ENCODE peak calls at places on chromosomes 16 and 17, in five cellular contexts. J is fibroblast of the aortic adventitia, C is tibial nerve, D is cardiac fibroblast, Z is dorsolateral prefrontal cortex. S is an unnamed sample.

GRCh38 chr17:77329741-77330531 is 189.2 kb downstream of the SEC14L1 start:
- DNase-seq in J (no peak), C (peak), D (no peak), Z (peak), S (no peak)

GRCh38 chr16:30821891-30822290 is 34.9 kb upstream of the ZNF629 start:
- DNase-seq in J (no peak), C (no peak), D (no peak), Z (no peak), S (no peak)

GRCh38 chr17:40344321-40345160 is 20.0 kb downstream of the GJD3 start:
- DNase-seq in J (no peak), C (no peak), D (no peak), Z (no peak), S (no peak)

GRCh38 chr17:11618861-11619566 is 20.7 kb downstream of the DNAH9 start:
- DNase-seq in J (no peak), C (peak), D (no peak), Z (no peak), S (no peak)

GRCh38 chr16:85166281-85166680 is 54.0 kb upstream of the CIBAR2 start:
- DNase-seq in J (no peak), C (no peak), D (no peak), Z (no peak), S (no peak)

GRCh38 chr16:14314116-14314515 is 243.0 kb downstream of the MRTFB start:
- DNase-seq in J (no peak), C (no peak), D (no peak), Z (no peak), S (no peak)

GRCh38 chr16:9013508-9013864 is 49.8 kb upstream of the USP7 start:
- DNase-seq in J (no peak), C (no peak), D (peak), Z (no peak), S (no peak)

GRCh38 chr17:9021158-9021984 is at the start of gene NTN1:
- DNase-seq in J (peak), C (peak), D (peak), Z (no peak), S (peak)

GRCh38 chr16:87601322-87602004 is 845 bp upstream of the JPH3 start:
- DNase-seq in J (no peak), C (no peak), D (no peak), Z (no peak), S (no peak)

GRCh38 chr17:34721326-34721725 is 141.9 kb downstream of the TMEM132E start:
- DNase-seq in J (no peak), C (no peak), D (no peak), Z (no peak), S (no peak)

GRCh38 chr16:29815032-29815721 is 775 bp upstream of the PAGR1 start:
- DNase-seq in J (no peak), C (no peak), D (no peak), Z (no peak), S (no peak)

GRCh38 chr16:80323187-80323807 is 217.5 kb upstream of the DYNLRB2 start:
- DNase-seq in J (no peak), C (no peak), D (no peak), Z (peak), S (no peak)

GRCh38 chr16:81552743-81553079 is 108.1 kb downstream of the CMIP start:
- DNase-seq in J (no peak), C (no peak), D (no peak), Z (no peak), S (no peak)

GRCh38 chr16:88810868-88811599 is 694 bp downstream of the APRT start:
- DNase-seq in J (peak), C (peak), D (peak), Z (peak), S (peak)

GRCh38 chr17:30554839-30555751 is 77.9 kb downstream of the GOSR1 start:
- DNase-seq in J (peak), C (no peak), D (peak), Z (no peak), S (no peak)

GRCh38 chr16:81567987-81568748 is 123.6 kb downstream of the CMIP start:
- DNase-seq in J (peak), C (no peak), D (peak), Z (no peak), S (no peak)

GRCh38 chr17:52648995-52649394 is 490.5 kb upstream of the CA10 start:
- DNase-seq in J (no peak), C (no peak), D (no peak), Z (no peak), S (no peak)

GRCh38 chr16:35906440-35906839 is 2447.0 kb downstream of the TP53TG3F start:
- DNase-seq in J (no peak), C (no peak), D (no peak), Z (no peak), S (no peak)

GRCh38 chr16:50166511-50167500 is 13.7 kb downstream of the TENT4B start:
- DNase-seq in J (no peak), C (no peak), D (no peak), Z (no peak), S (no peak)

GRCh38 chr17:11598274-11599221 is at the start of gene DNAH9:
- DNase-seq in J (no peak), C (peak), D (peak), Z (peak), S (peak)

GRCh38 chr17:39719563-39719962 is 10.8 kb downstream of the MIEN1 start:
- DNase-seq in J (no peak), C (no peak), D (no peak), Z (no peak), S (no peak)

GRCh38 chr16:88264641-88265285 is 118.0 kb upstream of the ZNF469 start:
- DNase-seq in J (peak), C (peak), D (peak), Z (peak), S (no peak)

GRCh38 chr17:38619937-38620550 is 14.3 kb upstream of the SRCIN1 start:
- DNase-seq in J (no peak), C (no peak), D (no peak), Z (no peak), S (no peak)

GRCh38 chr17:385195-385835 is 32.7 kb upstream of the RPH3AL start:
- DNase-seq in J (no peak), C (peak), D (no peak), Z (no peak), S (peak)

GRCh38 chr17:41496803-41497484 is 7.2 kb upstream of the KRT36 start:
- DNase-seq in J (peak), C (no peak), D (peak), Z (peak), S (peak)

GRCh38 chr17:80498242-80498919 is 22.0 kb upstream of the NPTX1 start:
- DNase-seq in J (peak), C (no peak), D (peak), Z (no peak), S (no peak)

GRCh38 chr17:35890774-35891155 is 10.6 kb upstream of the CCL5 start:
- DNase-seq in J (no peak), C (no peak), D (no peak), Z (no peak), S (no peak)

DNA sequence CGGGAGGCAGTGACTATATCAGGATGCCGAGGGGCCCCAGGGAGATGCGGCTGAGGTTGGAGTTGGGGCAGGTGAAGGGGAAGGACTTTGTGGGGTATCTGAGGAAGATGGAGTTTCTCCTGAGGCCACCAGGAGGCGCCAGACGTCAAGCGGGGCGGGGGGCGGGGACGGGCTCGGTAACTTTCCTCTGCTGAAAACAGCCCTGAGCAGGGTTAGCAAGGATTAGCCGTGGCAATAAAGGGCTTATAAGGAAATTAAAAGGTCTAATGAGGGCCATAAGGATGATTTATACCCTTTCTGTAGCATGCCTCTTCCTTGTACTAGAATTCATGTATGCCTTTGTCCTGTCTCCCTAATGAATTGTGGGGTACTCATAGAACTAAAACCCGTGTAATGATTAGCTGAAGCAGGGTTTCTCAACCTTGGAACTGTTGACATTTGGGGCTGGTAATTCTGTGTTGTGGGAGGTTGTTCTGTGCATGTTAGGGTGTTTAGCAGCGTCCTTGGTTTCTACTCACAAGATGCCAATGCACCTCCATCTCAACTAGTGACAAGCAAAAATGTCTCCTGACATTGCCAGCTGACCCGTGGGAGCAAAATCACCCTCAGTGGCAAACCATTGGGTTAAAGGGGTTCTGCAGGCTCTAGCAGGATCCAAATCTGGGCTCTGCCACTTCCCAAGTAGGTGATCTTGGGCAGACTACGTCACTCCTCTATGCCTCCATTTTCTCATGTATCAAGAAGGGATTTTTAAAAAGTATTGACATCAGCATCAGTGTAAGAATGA is 74.8 kb upstream of the GRIN2A start:
- DNase-seq in J (peak), C (no peak), D (peak), Z (no peak), S (no peak)
- TF ChIP-seq CTCF in J (peak), C (peak), D (peak), Z (peak), S (peak)

GRCh38 chr17:7391307-7391706 is 3.0 kb downstream of the PLSCR3 start:
- DNase-seq in J (no peak), C (no peak), D (no peak), Z (no peak), S (no peak)

GRCh38 chr17:7393613-7394451 is 493 bp downstream of the PLSCR3 start:
- DNase-seq in J (no peak), C (no peak), D (no peak), Z (no peak), S (peak)

GRCh38 chr17:7396147-7396546 is 1.8 kb upstream of the PLSCR3 start:
- DNase-seq in J (no peak), C (no peak), D (no peak), Z (no peak), S (no peak)

GRCh38 chr17:7392696-7393612 is 1.4 kb downstream of the PLSCR3 start:
- DNase-seq in J (no peak), C (no peak), D (no peak), Z (no peak), S (no peak)

GRCh38 chr17:7394452-7395191 is at the start of gene PLSCR3:
- DNase-seq in J (peak), C (peak), D (peak), Z (peak), S (peak)
- TF ChIP-seq CTCF in J (peak), C (peak), D (peak), Z (no peak), S (peak)

GRCh38 chr17:68509151-68510057 is 2.8 kb upstream of the PRKAR1A start:
- DNase-seq in J (no peak), C (no peak), D (no peak), Z (no peak), S (no peak)

GRCh38 chr17:68512967-68513474 is 791 bp downstream of the PRKAR1A start:
- DNase-seq in J (peak), C (no peak), D (peak), Z (no peak), S (no peak)

GRCh38 chr17:68512247-68512966 is at the start of gene PRKAR1A:
- DNase-seq in J (peak), C (peak), D (peak), Z (peak), S (peak)

GRCh38 chr17:68511671-68512246 is 471 bp upstream of the PRKAR1A start:
- DNase-seq in J (peak), C (peak), D (peak), Z (peak), S (peak)

GRCh38 chr17:68511254-68511670 is 968 bp upstream of the PRKAR1A start:
- DNase-seq in J (peak), C (no peak), D (no peak), Z (no peak), S (no peak)
- TF ChIP-seq CTCF in J (no peak), C (no peak), D (no peak), Z (no peak), S (peak)

GRCh38 chr17:50575581-50576210 is 15.2 kb downstream of the CACNA1G start:
- DNase-seq in J (no peak), C (no peak), D (no peak), Z (no peak), S (no peak)
- TF ChIP-seq CTCF in J (no peak), C (no peak), D (no peak), Z (no peak), S (no peak)

S was measured in progenitor cell of endocrine pancreas.